ENCODE peak calls at places on chromosomes 5 and 9, in nine cellular contexts. One of them, this sample, is unnamed.

GRCh38 chr5:24188196-24188595 is 456.6 kb downstream of the CDH10 start:
- DNase-seq in iPS DF 6.9: no peak
- DNase-seq in activated naive CD4-positive, alpha-beta T cell treated with anti-CD3 and anti-CD28 coated beads, Interleukin-2, amount 50 U/mL, for 16 hours: no peak
- DNase-seq in cardiac septum: no peak
- DNase-seq in HL-60: no peak
- DNase-seq in A549: no peak
- DNase-seq in AG20443: no peak
- DNase-seq in cardiac fibroblast: peak; percentile 22
- DNase-seq in activated T-cell treated with anti-CD3 and anti-CD28 coated beads, Interleukin-2, amount 50 U/mL, for 1 hour: no peak
- DNase-seq in this sample: no peak

GRCh38 chr9:3794005-3794404 is 268.2 kb upstream of the RFX3 start:
- DNase-seq in iPS DF 6.9: peak; percentile 2
- DNase-seq in activated naive CD4-positive, alpha-beta T cell treated with anti-CD3 and anti-CD28 coated beads, Interleukin-2, amount 50 U/mL, for 16 hours: no peak
- DNase-seq in cardiac septum: no peak
- DNase-seq in HL-60: no peak
- DNase-seq in A549: no peak
- DNase-seq in AG20443: peak; percentile 25
- DNase-seq in cardiac fibroblast: peak; percentile 7
- DNase-seq in activated T-cell treated with anti-CD3 and anti-CD28 coated beads, Interleukin-2, amount 50 U/mL, for 1 hour: no peak
- DNase-seq in this sample: no peak

GRCh38 chr5:6674421-6674820 is 38.8 kb upstream of the TENT4A start:
- DNase-seq in iPS DF 6.9: no peak
- DNase-seq in activated naive CD4-positive, alpha-beta T cell treated with anti-CD3 and anti-CD28 coated beads, Interleukin-2, amount 50 U/mL, for 16 hours: no peak
- DNase-seq in cardiac septum: no peak
- DNase-seq in HL-60: no peak
- DNase-seq in A549: no peak
- DNase-seq in AG20443: no peak
- DNase-seq in cardiac fibroblast: no peak
- DNase-seq in activated T-cell treated with anti-CD3 and anti-CD28 coated beads, Interleukin-2, amount 50 U/mL, for 1 hour: no peak
- DNase-seq in this sample: no peak

GRCh38 chr9:126879288-126879687 is 18.8 kb downstream of the ZBTB34 start:
- DNase-seq in iPS DF 6.9: no peak
- DNase-seq in activated naive CD4-positive, alpha-beta T cell treated with anti-CD3 and anti-CD28 coated beads, Interleukin-2, amount 50 U/mL, for 16 hours: no peak
- DNase-seq in cardiac septum: no peak
- DNase-seq in HL-60: no peak
- DNase-seq in A549: no peak
- DNase-seq in AG20443: no peak
- DNase-seq in cardiac fibroblast: no peak
- DNase-seq in activated T-cell treated with anti-CD3 and anti-CD28 coated beads, Interleukin-2, amount 50 U/mL, for 1 hour: no peak
- DNase-seq in this sample: no peak

GRCh38 chr9:81103597-81104471 is 585.5 kb downstream of the TLE1 start:
- DNase-seq in iPS DF 6.9: no peak
- DNase-seq in activated naive CD4-positive, alpha-beta T cell treated with anti-CD3 and anti-CD28 coated beads, Interleukin-2, amount 50 U/mL, for 16 hours: no peak
- DNase-seq in cardiac septum: no peak
- DNase-seq in HL-60: no peak
- DNase-seq in A549: no peak
- DNase-seq in AG20443: no peak
- DNase-seq in cardiac fibroblast: peak; percentile 27
- DNase-seq in activated T-cell treated with anti-CD3 and anti-CD28 coated beads, Interleukin-2, amount 50 U/mL, for 1 hour: no peak
- DNase-seq in this sample: no peak

GRCh38 chr5:179818746-179819295 is 1.9 kb upstream of the SQSTM1 start:
- DNase-seq in iPS DF 6.9: no peak
- DNase-seq in activated naive CD4-positive, alpha-beta T cell treated with anti-CD3 and anti-CD28 coated beads, Interleukin-2, amount 50 U/mL, for 16 hours: peak; percentile 72
- DNase-seq in cardiac septum: peak; percentile 97
- DNase-seq in HL-60: peak; percentile 97
- DNase-seq in A549: peak; percentile 90
- DNase-seq in AG20443: peak; percentile 92
- DNase-seq in cardiac fibroblast: peak; percentile 95
- DNase-seq in activated T-cell treated with anti-CD3 and anti-CD28 coated beads, Interleukin-2, amount 50 U/mL, for 1 hour: peak; percentile 81
- DNase-seq in this sample: peak; percentile 94

GRCh38 chr5:55665065-55665464 is 47.1 kb downstream of the SLC38A9 start:
- DNase-seq in iPS DF 6.9: no peak
- DNase-seq in activated naive CD4-positive, alpha-beta T cell treated with anti-CD3 and anti-CD28 coated beads, Interleukin-2, amount 50 U/mL, for 16 hours: no peak
- DNase-seq in cardiac septum: no peak
- DNase-seq in HL-60: no peak
- DNase-seq in A549: no peak
- DNase-seq in AG20443: peak; percentile 15
- DNase-seq in cardiac fibroblast: peak; percentile 44
- DNase-seq in activated T-cell treated with anti-CD3 and anti-CD28 coated beads, Interleukin-2, amount 50 U/mL, for 1 hour: no peak
- DNase-seq in this sample: no peak

GRCh38 chr5:135534609-135535419 is 950 bp downstream of the NEUROG1 start:
- DNase-seq in iPS DF 6.9: no peak
- DNase-seq in activated naive CD4-positive, alpha-beta T cell treated with anti-CD3 and anti-CD28 coated beads, Interleukin-2, amount 50 U/mL, for 16 hours: no peak
- DNase-seq in cardiac septum: no peak
- DNase-seq in HL-60: no peak
- DNase-seq in A549: no peak
- DNase-seq in AG20443: no peak
- DNase-seq in cardiac fibroblast: no peak
- DNase-seq in activated T-cell treated with anti-CD3 and anti-CD28 coated beads, Interleukin-2, amount 50 U/mL, for 1 hour: no peak
- DNase-seq in this sample: no peak

GRCh38 chr5:116528519-116529234 is 45.9 kb downstream of the SEMA6A start:
- DNase-seq in iPS DF 6.9: no peak
- DNase-seq in activated naive CD4-positive, alpha-beta T cell treated with anti-CD3 and anti-CD28 coated beads, Interleukin-2, amount 50 U/mL, for 16 hours: no peak
- DNase-seq in cardiac septum: no peak
- DNase-seq in HL-60: no peak
- DNase-seq in A549: no peak
- DNase-seq in AG20443: no peak
- DNase-seq in cardiac fibroblast: no peak
- DNase-seq in activated T-cell treated with anti-CD3 and anti-CD28 coated beads, Interleukin-2, amount 50 U/mL, for 1 hour: no peak
- DNase-seq in this sample: no peak

GRCh38 chr9:92327283-92327850 is 1.6 kb downstream of the CENPP start:
- DNase-seq in iPS DF 6.9: no peak
- DNase-seq in activated naive CD4-positive, alpha-beta T cell treated with anti-CD3 and anti-CD28 coated beads, Interleukin-2, amount 50 U/mL, for 16 hours: no peak
- DNase-seq in cardiac septum: no peak
- DNase-seq in HL-60: no peak
- DNase-seq in A549: no peak
- DNase-seq in AG20443: no peak
- DNase-seq in cardiac fibroblast: no peak
- DNase-seq in activated T-cell treated with anti-CD3 and anti-CD28 coated beads, Interleukin-2, amount 50 U/mL, for 1 hour: no peak
- DNase-seq in this sample: no peak

GRCh38 chr9:127158995-127159801 is 36.8 kb upstream of the ANGPTL2 start:
- DNase-seq in iPS DF 6.9: peak; percentile 27
- DNase-seq in activated naive CD4-positive, alpha-beta T cell treated with anti-CD3 and anti-CD28 coated beads, Interleukin-2, amount 50 U/mL, for 16 hours: no peak
- DNase-seq in cardiac septum: peak; percentile 41
- DNase-seq in HL-60: no peak
- DNase-seq in A549: peak; percentile 19
- DNase-seq in AG20443: peak; percentile 87
- DNase-seq in cardiac fibroblast: peak; percentile 93
- DNase-seq in activated T-cell treated with anti-CD3 and anti-CD28 coated beads, Interleukin-2, amount 50 U/mL, for 1 hour: no peak
- DNase-seq in this sample: peak; percentile 72

GRCh38 chr9:91682806-91683205 is 259.2 kb upstream of the NFIL3 start:
- DNase-seq in iPS DF 6.9: no peak
- DNase-seq in activated naive CD4-positive, alpha-beta T cell treated with anti-CD3 and anti-CD28 coated beads, Interleukin-2, amount 50 U/mL, for 16 hours: no peak
- DNase-seq in cardiac septum: no peak
- DNase-seq in HL-60: no peak
- DNase-seq in A549: no peak
- DNase-seq in AG20443: peak; percentile 53
- DNase-seq in cardiac fibroblast: peak; percentile 86
- DNase-seq in activated T-cell treated with anti-CD3 and anti-CD28 coated beads, Interleukin-2, amount 50 U/mL, for 1 hour: no peak
- DNase-seq in this sample: no peak

GRCh38 chr5:173786296-173787187 is 101.6 kb upstream of the CPEB4 start:
- DNase-seq in iPS DF 6.9: no peak
- DNase-seq in activated naive CD4-positive, alpha-beta T cell treated with anti-CD3 and anti-CD28 coated beads, Interleukin-2, amount 50 U/mL, for 16 hours: no peak
- DNase-seq in cardiac septum: no peak
- DNase-seq in HL-60: no peak
- DNase-seq in A549: no peak
- DNase-seq in AG20443: no peak
- DNase-seq in cardiac fibroblast: no peak
- DNase-seq in activated T-cell treated with anti-CD3 and anti-CD28 coated beads, Interleukin-2, amount 50 U/mL, for 1 hour: no peak
- DNase-seq in this sample: no peak

GRCh38 chr5:179906795-179907569 is 715 bp downstream of the TBC1D9B start:
- DNase-seq in iPS DF 6.9: no peak
- DNase-seq in activated naive CD4-positive, alpha-beta T cell treated with anti-CD3 and anti-CD28 coated beads, Interleukin-2, amount 50 U/mL, for 16 hours: peak; percentile 38
- DNase-seq in cardiac septum: no peak
- DNase-seq in HL-60: no peak
- DNase-seq in A549: no peak
- DNase-seq in AG20443: peak; percentile 36
- DNase-seq in cardiac fibroblast: peak; percentile 23
- DNase-seq in activated T-cell treated with anti-CD3 and anti-CD28 coated beads, Interleukin-2, amount 50 U/mL, for 1 hour: peak; percentile 40
- DNase-seq in this sample: no peak

GRCh38 chr5:45454114-45454513 is 242.1 kb downstream of the HCN1 start:
- DNase-seq in iPS DF 6.9: peak; percentile 18
- DNase-seq in activated naive CD4-positive, alpha-beta T cell treated with anti-CD3 and anti-CD28 coated beads, Interleukin-2, amount 50 U/mL, for 16 hours: no peak
- DNase-seq in cardiac septum: no peak
- DNase-seq in HL-60: no peak
- DNase-seq in A549: no peak
- DNase-seq in AG20443: no peak
- DNase-seq in cardiac fibroblast: peak; percentile 0
- DNase-seq in activated T-cell treated with anti-CD3 and anti-CD28 coated beads, Interleukin-2, amount 50 U/mL, for 1 hour: no peak
- DNase-seq in this sample: peak; percentile 40

GRCh38 chr9:4207881-4208615 is 91.8 kb downstream of the GLIS3 start:
- DNase-seq in iPS DF 6.9: no peak
- DNase-seq in activated naive CD4-positive, alpha-beta T cell treated with anti-CD3 and anti-CD28 coated beads, Interleukin-2, amount 50 U/mL, for 16 hours: no peak
- DNase-seq in cardiac septum: no peak
- DNase-seq in HL-60: no peak
- DNase-seq in A549: no peak
- DNase-seq in AG20443: peak; percentile 41
- DNase-seq in cardiac fibroblast: peak; percentile 94
- DNase-seq in activated T-cell treated with anti-CD3 and anti-CD28 coated beads, Interleukin-2, amount 50 U/mL, for 1 hour: no peak
- DNase-seq in this sample: no peak

GRCh38 chr5:128254789-128255188 is 171.2 kb downstream of the SLC12A2 start:
- DNase-seq in iPS DF 6.9: no peak
- DNase-seq in activated naive CD4-positive, alpha-beta T cell treated with anti-CD3 and anti-CD28 coated beads, Interleukin-2, amount 50 U/mL, for 16 hours: no peak
- DNase-seq in cardiac septum: no peak
- DNase-seq in HL-60: no peak
- DNase-seq in A549: no peak
- DNase-seq in AG20443: no peak
- DNase-seq in cardiac fibroblast: peak; percentile 74
- DNase-seq in activated T-cell treated with anti-CD3 and anti-CD28 coated beads, Interleukin-2, amount 50 U/mL, for 1 hour: no peak
- DNase-seq in this sample: no peak

GRCh38 chr9:134025606-134026541 is 593 bp downstream of the BRD3OS start:
- DNase-seq in iPS DF 6.9: no peak
- DNase-seq in activated naive CD4-positive, alpha-beta T cell treated with anti-CD3 and anti-CD28 coated beads, Interleukin-2, amount 50 U/mL, for 16 hours: peak; percentile 59
- DNase-seq in cardiac septum: no peak
- DNase-seq in HL-60: peak; percentile 38
- DNase-seq in A549: peak; percentile 41
- DNase-seq in AG20443: peak; percentile 64
- DNase-seq in cardiac fibroblast: peak; percentile 44
- DNase-seq in activated T-cell treated with anti-CD3 and anti-CD28 coated beads, Interleukin-2, amount 50 U/mL, for 1 hour: peak; percentile 62
- DNase-seq in this sample: peak; percentile 19

GRCh38 chr9:98775831-98776441 is 20.4 kb downstream of the ANKS6 start:
- DNase-seq in iPS DF 6.9: no peak
- DNase-seq in activated naive CD4-positive, alpha-beta T cell treated with anti-CD3 and anti-CD28 coated beads, Interleukin-2, amount 50 U/mL, for 16 hours: no peak
- DNase-seq in cardiac septum: no peak
- DNase-seq in HL-60: peak; percentile 57
- DNase-seq in A549: peak; percentile 80
- DNase-seq in AG20443: peak; percentile 81
- DNase-seq in cardiac fibroblast: peak; percentile 85
- DNase-seq in activated T-cell treated with anti-CD3 and anti-CD28 coated beads, Interleukin-2, amount 50 U/mL, for 1 hour: no peak
- DNase-seq in this sample: no peak

GRCh38 chr5:10726913-10727517 is 34.0 kb downstream of the DAP start:
- DNase-seq in iPS DF 6.9: no peak
- DNase-seq in activated naive CD4-positive, alpha-beta T cell treated with anti-CD3 and anti-CD28 coated beads, Interleukin-2, amount 50 U/mL, for 16 hours: no peak
- DNase-seq in cardiac septum: no peak
- DNase-seq in HL-60: no peak
- DNase-seq in A549: no peak
- DNase-seq in AG20443: no peak
- DNase-seq in cardiac fibroblast: no peak
- DNase-seq in activated T-cell treated with anti-CD3 and anti-CD28 coated beads, Interleukin-2, amount 50 U/mL, for 1 hour: no peak
- DNase-seq in this sample: no peak

GRCh38 chr5:145887217-145887616 is 14.4 kb upstream of the GRXCR2 start:
- DNase-seq in iPS DF 6.9: no peak
- DNase-seq in activated naive CD4-positive, alpha-beta T cell treated with anti-CD3 and anti-CD28 coated beads, Interleukin-2, amount 50 U/mL, for 16 hours: no peak
- DNase-seq in cardiac septum: no peak
- DNase-seq in HL-60: no peak
- DNase-seq in A549: no peak
- DNase-seq in AG20443: no peak
- DNase-seq in cardiac fibroblast: peak; percentile 7
- DNase-seq in activated T-cell treated with anti-CD3 and anti-CD28 coated beads, Interleukin-2, amount 50 U/mL, for 1 hour: no peak
- DNase-seq in this sample: no peak

GRCh38 chr9:83027153-83027867 is 35.6 kb downstream of the RASEF start:
- DNase-seq in iPS DF 6.9: no peak
- DNase-seq in activated naive CD4-positive, alpha-beta T cell treated with anti-CD3 and anti-CD28 coated beads, Interleukin-2, amount 50 U/mL, for 16 hours: no peak
- DNase-seq in cardiac septum: no peak
- DNase-seq in HL-60: no peak
- DNase-seq in A549: peak; percentile 88
- DNase-seq in AG20443: peak; percentile 72
- DNase-seq in cardiac fibroblast: peak; percentile 88
- DNase-seq in activated T-cell treated with anti-CD3 and anti-CD28 coated beads, Interleukin-2, amount 50 U/mL, for 1 hour: no peak
- DNase-seq in this sample: no peak

GRCh38 chr5:88842784-88843183 is 40.2 kb downstream of the MEF2C start:
- DNase-seq in iPS DF 6.9: no peak
- DNase-seq in activated naive CD4-positive, alpha-beta T cell treated with anti-CD3 and anti-CD28 coated beads, Interleukin-2, amount 50 U/mL, for 16 hours: no peak
- DNase-seq in cardiac septum: no peak
- DNase-seq in HL-60: no peak
- DNase-seq in A549: no peak
- DNase-seq in AG20443: no peak
- DNase-seq in cardiac fibroblast: peak; percentile 16
- DNase-seq in activated T-cell treated with anti-CD3 and anti-CD28 coated beads, Interleukin-2, amount 50 U/mL, for 1 hour: no peak
- DNase-seq in this sample: no peak

GRCh38 chr5:120254385-120254784 is 209.7 kb upstream of the PRR16 start:
- DNase-seq in iPS DF 6.9: no peak
- DNase-seq in activated naive CD4-positive, alpha-beta T cell treated with anti-CD3 and anti-CD28 coated beads, Interleukin-2, amount 50 U/mL, for 16 hours: no peak
- DNase-seq in cardiac septum: no peak
- DNase-seq in HL-60: no peak
- DNase-seq in A549: no peak
- DNase-seq in AG20443: no peak
- DNase-seq in cardiac fibroblast: peak; percentile 11
- DNase-seq in activated T-cell treated with anti-CD3 and anti-CD28 coated beads, Interleukin-2, amount 50 U/mL, for 1 hour: no peak
- DNase-seq in this sample: no peak

GRCh38 chr9:90009447-90009846 is 404.6 kb downstream of the GADD45G start:
- DNase-seq in iPS DF 6.9: no peak
- DNase-seq in activated naive CD4-positive, alpha-beta T cell treated with anti-CD3 and anti-CD28 coated beads, Interleukin-2, amount 50 U/mL, for 16 hours: no peak
- DNase-seq in cardiac septum: peak; percentile 82
- DNase-seq in HL-60: peak; percentile 43
- DNase-seq in A549: no peak
- DNase-seq in AG20443: no peak
- DNase-seq in cardiac fibroblast: no peak
- DNase-seq in activated T-cell treated with anti-CD3 and anti-CD28 coated beads, Interleukin-2, amount 50 U/mL, for 1 hour: no peak
- DNase-seq in this sample: no peak

GRCh38 chr5:71460693-71461092 is 5.2 kb downstream of the BDP1 start:
- DNase-seq in iPS DF 6.9: no peak
- DNase-seq in activated naive CD4-positive, alpha-beta T cell treated with anti-CD3 and anti-CD28 coated beads, Interleukin-2, amount 50 U/mL, for 16 hours: no peak
- DNase-seq in cardiac septum: no peak
- DNase-seq in HL-60: no peak
- DNase-seq in A549: no peak
- DNase-seq in AG20443: no peak
- DNase-seq in cardiac fibroblast: no peak
- DNase-seq in activated T-cell treated with anti-CD3 and anti-CD28 coated beads, Interleukin-2, amount 50 U/mL, for 1 hour: no peak
- DNase-seq in this sample: no peak

GRCh38 chr9:131394464-131395026 is 659 bp downstream of the PRRC2B start:
- DNase-seq in iPS DF 6.9: no peak
- DNase-seq in activated naive CD4-positive, alpha-beta T cell treated with anti-CD3 and anti-CD28 coated beads, Interleukin-2, amount 50 U/mL, for 16 hours: peak; percentile 64
- DNase-seq in cardiac septum: no peak
- DNase-seq in HL-60: no peak
- DNase-seq in A549: no peak
- DNase-seq in AG20443: peak; percentile 77
- DNase-seq in cardiac fibroblast: peak; percentile 48
- DNase-seq in activated T-cell treated with anti-CD3 and anti-CD28 coated beads, Interleukin-2, amount 50 U/mL, for 1 hour: peak; percentile 66
- DNase-seq in this sample: no peak

GRCh38 chr9:136086213-136086881 is 8.7 kb downstream of the NACC2 start:
- DNase-seq in iPS DF 6.9: no peak
- DNase-seq in activated naive CD4-positive, alpha-beta T cell treated with anti-CD3 and anti-CD28 coated beads, Interleukin-2, amount 50 U/mL, for 16 hours: no peak
- DNase-seq in cardiac septum: no peak
- DNase-seq in HL-60: no peak
- DNase-seq in A549: no peak
- DNase-seq in AG20443: no peak
- DNase-seq in cardiac fibroblast: no peak
- DNase-seq in activated T-cell treated with anti-CD3 and anti-CD28 coated beads, Interleukin-2, amount 50 U/mL, for 1 hour: no peak
- DNase-seq in this sample: peak; percentile 49

GRCh38 chr5:35188041-35188457 is 42.2 kb downstream of the PRLR start:
- DNase-seq in iPS DF 6.9: no peak
- DNase-seq in activated naive CD4-positive, alpha-beta T cell treated with anti-CD3 and anti-CD28 coated beads, Interleukin-2, amount 50 U/mL, for 16 hours: no peak
- DNase-seq in cardiac septum: no peak
- DNase-seq in HL-60: no peak
- DNase-seq in A549: no peak
- DNase-seq in AG20443: no peak
- DNase-seq in cardiac fibroblast: no peak
- DNase-seq in activated T-cell treated with anti-CD3 and anti-CD28 coated beads, Interleukin-2, amount 50 U/mL, for 1 hour: no peak
- DNase-seq in this sample: no peak

GRCh38 chr5:24598926-24599325 is 45.9 kb downstream of the CDH10 start:
- DNase-seq in iPS DF 6.9: no peak
- DNase-seq in activated naive CD4-positive, alpha-beta T cell treated with anti-CD3 and anti-CD28 coated beads, Interleukin-2, amount 50 U/mL, for 16 hours: no peak
- DNase-seq in cardiac septum: no peak
- DNase-seq in HL-60: no peak
- DNase-seq in A549: no peak
- DNase-seq in AG20443: no peak
- DNase-seq in cardiac fibroblast: no peak
- DNase-seq in activated T-cell treated with anti-CD3 and anti-CD28 coated beads, Interleukin-2, amount 50 U/mL, for 1 hour: no peak
- DNase-seq in this sample: no peak

GRCh38 chr5:181170237-181170830 is 22.9 kb downstream of the OR2V2 start:
- DNase-seq in iPS DF 6.9: no peak
- DNase-seq in activated naive CD4-positive, alpha-beta T cell treated with anti-CD3 and anti-CD28 coated beads, Interleukin-2, amount 50 U/mL, for 16 hours: no peak
- DNase-seq in cardiac septum: peak; percentile 35
- DNase-seq in HL-60: no peak
- DNase-seq in A549: no peak
- DNase-seq in AG20443: no peak
- DNase-seq in cardiac fibroblast: no peak
- DNase-seq in activated T-cell treated with anti-CD3 and anti-CD28 coated beads, Interleukin-2, amount 50 U/mL, for 1 hour: no peak
- DNase-seq in this sample: no peak

This sample was measured in putamen.